ENCODE peak calls at places on chromosomes 3 and 15, in eight cellular contexts. One of them, this sample, is unnamed.

GRCh38 chr3:22795917-22796316 is 407.2 kb upstream of the UBE2E2 start:
- DNase-seq in GM23248: no peak
- DNase-seq in neural progenitor cell: no peak
- DNase-seq in GM23338: peak; percentile 16
- DNase-seq in SK-N-SH: no peak
- DNase-seq in MM.1S: no peak
- DNase-seq in OCI-LY7: peak; percentile 11
- DNase-seq in hepatocyte: no peak
- DNase-seq in this sample: peak; percentile 22

GRCh38 chr15:23532019-23532418 is 33.5 kb upstream of the MKRN3 start:
- DNase-seq in MM.1S: no peak
- DNase-seq in OCI-LY7: no peak
- DNase-seq in neural progenitor cell: no peak
- DNase-seq in GM23248: peak; percentile 10
- DNase-seq in SK-N-SH: no peak
- DNase-seq in hepatocyte: peak; percentile 22
- DNase-seq in GM23338: no peak
- DNase-seq in this sample: peak; percentile 39

GRCh38 chr3:129665024-129665768 is 58.7 kb upstream of the PLXND1 start:
- DNase-seq in OCI-LY7: no peak
- DNase-seq in SK-N-SH: no peak
- DNase-seq in GM23248: peak; percentile 86
- DNase-seq in hepatocyte: no peak
- DNase-seq in GM23338: no peak
- DNase-seq in neural progenitor cell: no peak
- DNase-seq in MM.1S: no peak
- DNase-seq in this sample: peak; percentile 76

GRCh38 chr15:92614791-92615785 is 40.5 kb downstream of the FAM174B start:
- DNase-seq in neural progenitor cell: no peak
- DNase-seq in hepatocyte: no peak
- DNase-seq in OCI-LY7: no peak
- DNase-seq in GM23338: no peak
- DNase-seq in SK-N-SH: no peak
- DNase-seq in GM23248: no peak
- DNase-seq in MM.1S: no peak
- DNase-seq in this sample: no peak

GRCh38 chr3:176296066-176296597 is 901.1 kb downstream of the TBL1XR1 start:
- DNase-seq in neural progenitor cell: no peak
- DNase-seq in hepatocyte: no peak
- DNase-seq in SK-N-SH: no peak
- DNase-seq in GM23338: peak; percentile 40
- DNase-seq in MM.1S: no peak
- DNase-seq in OCI-LY7: no peak
- DNase-seq in GM23248: peak; percentile 29
- DNase-seq in this sample: no peak

GRCh38 chr3:119230071-119230470 is 10.6 kb downstream of the B4GALT4 start:
- DNase-seq in MM.1S: no peak
- DNase-seq in GM23248: no peak
- DNase-seq in GM23338: no peak
- DNase-seq in SK-N-SH: no peak
- DNase-seq in neural progenitor cell: no peak
- DNase-seq in hepatocyte: no peak
- DNase-seq in OCI-LY7: no peak
- DNase-seq in this sample: no peak

GRCh38 chr3:101177577-101177976 is 142.8 kb downstream of the IMPG2 start:
- DNase-seq in neural progenitor cell: no peak
- DNase-seq in GM23338: no peak
- DNase-seq in MM.1S: no peak
- DNase-seq in SK-N-SH: no peak
- DNase-seq in OCI-LY7: no peak
- DNase-seq in GM23248: no peak
- DNase-seq in hepatocyte: no peak
- DNase-seq in this sample: no peak

GRCh38 chr3:69013256-69014021 is at the start of gene EOGT:
- DNase-seq in hepatocyte: peak; percentile 93
- DNase-seq in neural progenitor cell: peak; percentile 83
- DNase-seq in SK-N-SH: peak; percentile 94
- DNase-seq in GM23338: peak; percentile 88
- DNase-seq in GM23248: peak; percentile 91
- DNase-seq in MM.1S: peak; percentile 85
- DNase-seq in OCI-LY7: peak; percentile 77
- DNase-seq in this sample: peak; percentile 70

GRCh38 chr3:71031151-71031550 is 552.4 kb downstream of the FOXP1 start:
- DNase-seq in GM23338: no peak
- DNase-seq in MM.1S: no peak
- DNase-seq in OCI-LY7: no peak
- DNase-seq in neural progenitor cell: no peak
- DNase-seq in hepatocyte: no peak
- DNase-seq in SK-N-SH: no peak
- DNase-seq in GM23248: no peak
- DNase-seq in this sample: peak; percentile 36

GRCh38 chr3:46974421-46975227 is 1.9 kb downstream of the CCDC12 start:
- DNase-seq in OCI-LY7: peak; percentile 69
- DNase-seq in SK-N-SH: no peak
- DNase-seq in MM.1S: no peak
- DNase-seq in hepatocyte: no peak
- DNase-seq in neural progenitor cell: no peak
- DNase-seq in GM23338: no peak
- DNase-seq in GM23248: no peak
- DNase-seq in this sample: no peak

DNA sequence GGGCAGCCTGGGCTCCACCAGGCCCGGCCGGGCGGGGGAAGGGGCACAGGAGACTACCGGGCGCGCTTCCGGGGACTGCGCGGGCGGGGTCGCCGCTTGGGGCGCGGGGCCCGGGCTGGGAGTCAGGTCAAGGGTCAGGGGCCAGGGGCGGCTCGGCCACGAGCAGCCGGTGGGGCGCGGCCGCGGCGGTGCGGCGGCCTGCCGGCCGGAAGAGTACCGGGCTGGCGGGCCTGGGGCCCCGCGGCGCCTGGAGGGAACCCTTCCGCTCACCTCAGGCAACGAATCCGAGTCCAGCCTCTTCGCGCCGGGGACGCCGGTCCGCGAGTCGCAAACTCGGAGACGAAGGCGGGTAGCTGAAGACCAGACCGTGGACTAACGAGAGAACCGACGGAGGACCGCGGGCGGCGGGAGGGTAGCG is 217 bp downstream of the RHOA start:
- DNase-seq in neural progenitor cell: peak; percentile 86
- DNase-seq in OCI-LY7: peak; percentile 77
- DNase-seq in MM.1S: no peak
- DNase-seq in GM23248: no peak
- DNase-seq in GM23338: peak; percentile 74
- DNase-seq in SK-N-SH: peak; percentile 81
- DNase-seq in hepatocyte: peak; percentile 78
- DNase-seq in this sample: no peak
- H4K20me1 ChIP-seq in neural progenitor cell: peaks cover 48% of the 10 kb centered on the region
- H4K20me1 ChIP-seq in OCI-LY7: peaks cover 27% of the 10 kb centered on the region
- H4K20me1 ChIP-seq in MM.1S: peaks cover 36% of the 10 kb centered on the region
- H4K20me1 ChIP-seq in GM23248: peaks cover 30% of the 10 kb centered on the region
- H4K20me1 ChIP-seq in GM23338: peaks cover 42% of the 10 kb centered on the region
- H4K20me1 ChIP-seq in SK-N-SH: peaks cover 48% of the 10 kb centered on the region
- H4K20me1 ChIP-seq in hepatocyte: peaks cover 46% of the 10 kb centered on the region
- H4K20me1 ChIP-seq in this sample: peaks cover 42% of the 10 kb centered on the region

GRCh38 chr15:94080416-94080815 is 150.9 kb upstream of the MCTP2 start:
- DNase-seq in SK-N-SH: no peak
- DNase-seq in GM23248: peak; percentile 93
- DNase-seq in GM23338: peak; percentile 59
- DNase-seq in neural progenitor cell: no peak
- DNase-seq in hepatocyte: no peak
- DNase-seq in MM.1S: peak; percentile 83
- DNase-seq in OCI-LY7: no peak
- DNase-seq in this sample: peak; percentile 84
- TF ChIP-seq EZH2phosphoT487 in SK-N-SH: no peak
- TF ChIP-seq EZH2phosphoT487 in GM23248: no peak
- TF ChIP-seq EZH2phosphoT487 in GM23338: no peak
- TF ChIP-seq EZH2phosphoT487 in neural progenitor cell: no peak
- TF ChIP-seq EZH2phosphoT487 in hepatocyte: no peak
- TF ChIP-seq EZH2phosphoT487 in MM.1S: no peak
- TF ChIP-seq EZH2phosphoT487 in OCI-LY7: no peak
- TF ChIP-seq EZH2phosphoT487 in this sample: no peak

DNA sequence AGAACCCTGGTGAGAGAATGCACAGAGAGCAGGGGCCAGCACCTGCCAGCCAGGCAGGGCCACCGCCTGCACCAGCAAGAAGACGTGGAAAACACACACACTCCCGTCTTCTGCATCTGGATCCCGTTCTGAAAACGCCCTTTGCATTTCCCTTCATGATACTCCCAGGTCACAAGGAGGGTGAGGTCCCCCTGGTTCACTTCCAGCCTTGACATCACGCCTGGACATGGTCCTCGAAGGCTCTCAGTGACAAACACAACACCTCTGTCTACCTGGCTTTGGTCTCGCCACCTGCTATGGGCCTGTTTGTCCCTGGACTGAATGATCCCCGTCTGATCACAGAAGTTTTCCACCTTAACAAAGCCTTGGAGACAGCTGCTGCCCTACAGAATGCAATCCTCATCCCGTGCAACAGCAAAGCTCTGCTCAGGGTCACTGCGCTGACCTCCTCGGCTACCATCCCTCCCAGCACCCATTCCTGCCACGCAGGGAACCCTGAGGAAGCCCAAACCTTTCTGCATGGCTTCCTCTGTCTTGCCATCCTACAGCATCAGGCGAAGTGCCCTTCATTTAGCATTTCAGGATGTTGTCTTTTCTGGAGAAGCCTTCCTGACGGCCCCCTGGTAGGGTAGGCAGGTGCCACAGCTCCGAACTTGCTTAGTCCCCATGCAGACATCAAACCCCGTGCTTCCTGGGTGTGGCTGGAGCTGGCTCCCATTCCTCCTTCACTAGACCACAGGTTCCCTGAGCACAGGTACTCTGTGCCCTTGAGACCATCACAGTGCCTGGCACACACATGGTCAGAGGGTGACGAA is 122.5 kb downstream of the ATP10A start:
- DNase-seq in GM23338: no peak
- DNase-seq in SK-N-SH: no peak
- DNase-seq in OCI-LY7: no peak
- DNase-seq in GM23248: no peak
- DNase-seq in hepatocyte: no peak
- DNase-seq in MM.1S: no peak
- DNase-seq in neural progenitor cell: no peak
- DNase-seq in this sample: no peak
- H4K20me1 ChIP-seq in GM23338: no peaks in the 10 kb centered on the region
- H4K20me1 ChIP-seq in SK-N-SH: no peaks in the 10 kb centered on the region
- H4K20me1 ChIP-seq in OCI-LY7: no peaks in the 10 kb centered on the region
- H4K20me1 ChIP-seq in GM23248: peaks cover 5% of the 10 kb centered on the region
- H4K20me1 ChIP-seq in hepatocyte: no peaks in the 10 kb centered on the region
- H4K20me1 ChIP-seq in MM.1S: no peaks in the 10 kb centered on the region
- H4K20me1 ChIP-seq in neural progenitor cell: no peaks in the 10 kb centered on the region
- H4K20me1 ChIP-seq in this sample: no peaks in the 10 kb centered on the region

GRCh38 chr3:126351771-126352475 is 5.3 kb downstream of the KLF15 start:
- DNase-seq in MM.1S: peak; percentile 4
- DNase-seq in SK-N-SH: no peak
- DNase-seq in GM23338: no peak
- DNase-seq in neural progenitor cell: no peak
- DNase-seq in GM23248: no peak
- DNase-seq in OCI-LY7: no peak
- DNase-seq in hepatocyte: no peak
- DNase-seq in this sample: no peak
- TF ChIP-seq EZH2phosphoT487 in MM.1S: no peak
- TF ChIP-seq EZH2phosphoT487 in SK-N-SH: no peak
- TF ChIP-seq EZH2phosphoT487 in GM23338: no peak
- TF ChIP-seq EZH2phosphoT487 in neural progenitor cell: no peak
- TF ChIP-seq EZH2phosphoT487 in GM23248: no peak
- TF ChIP-seq EZH2phosphoT487 in OCI-LY7: no peak
- TF ChIP-seq EZH2phosphoT487 in hepatocyte: no peak
- TF ChIP-seq EZH2phosphoT487 in this sample: no peak

DNA sequence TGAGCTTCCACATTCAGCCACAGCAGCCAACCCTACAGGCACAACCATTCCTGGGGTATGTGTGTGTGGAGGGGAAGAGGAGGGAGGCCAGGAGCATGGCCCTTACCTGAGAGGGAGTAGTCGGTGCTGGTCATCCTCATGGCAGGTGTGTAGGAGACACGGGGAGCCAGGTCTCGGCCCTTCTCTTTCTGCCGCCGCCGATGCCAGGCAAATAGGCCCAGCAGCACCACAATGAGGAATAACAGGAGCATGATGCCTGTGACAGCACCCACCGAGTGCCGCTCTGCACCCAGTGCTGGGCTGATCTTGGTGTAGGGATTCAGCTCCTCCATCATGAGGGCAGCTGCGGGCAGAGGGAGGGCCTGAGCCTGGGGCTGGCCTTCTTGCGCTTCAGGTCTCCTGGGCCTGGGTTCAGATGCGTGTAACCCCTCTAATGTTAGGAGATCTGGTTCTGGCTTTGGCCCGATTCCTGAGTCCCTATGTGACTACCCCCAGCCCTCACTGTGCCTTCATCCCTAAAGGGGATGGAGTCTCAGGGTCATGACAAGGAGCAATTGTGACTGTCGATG is 44.4 kb downstream of the RAB11A start:
- DNase-seq in neural progenitor cell: no peak
- DNase-seq in GM23338: no peak
- DNase-seq in hepatocyte: no peak
- DNase-seq in GM23248: no peak
- DNase-seq in MM.1S: no peak
- DNase-seq in SK-N-SH: no peak
- DNase-seq in OCI-LY7: no peak
- DNase-seq in this sample: no peak
- H4K20me1 ChIP-seq in neural progenitor cell: no peaks in the 10 kb centered on the region
- H4K20me1 ChIP-seq in GM23338: peaks cover 2% of the 10 kb centered on the region
- H4K20me1 ChIP-seq in hepatocyte: no peaks in the 10 kb centered on the region
- H4K20me1 ChIP-seq in GM23248: no peaks in the 10 kb centered on the region
- H4K20me1 ChIP-seq in MM.1S: no peaks in the 10 kb centered on the region
- H4K20me1 ChIP-seq in SK-N-SH: no peaks in the 10 kb centered on the region
- H4K20me1 ChIP-seq in OCI-LY7: no peaks in the 10 kb centered on the region
- H4K20me1 ChIP-seq in this sample: no peaks in the 10 kb centered on the region